ENCODE peak calls at places on chromosomes 16 and 17, in ten cellular contexts. E is SK-N-MC, A is fibroblast of the aortic adventitia, Q is esophagus squamous epithelium, T is kidney epithelial cell, K is PC-3, M is aorta, N is small intestine, J is choroid plexus epithelial cell, L is foreskin fibroblast. C is an unnamed sample.

GRCh38 chr16:86978445-86979030 is 338.7 kb downstream of the C16orf95 start:
- DNase-seq in E (no peak), A (no peak), Q (no peak), T (no peak), K (no peak), M (peak), N (no peak), J (no peak), L (no peak), C (no peak)

GRCh38 chr17:19762515-19762961 is 14.4 kb upstream of the ALDH3A1 start:
- DNase-seq in E (no peak), A (peak), Q (no peak), T (peak), K (peak), M (peak), N (peak), J (peak), L (peak), C (no peak)

GRCh38 chr17:63249256-63250006 is 196.7 kb downstream of the CYB561 start:
- DNase-seq in E (no peak), A (peak), Q (no peak), T (no peak), K (no peak), M (no peak), N (no peak), J (peak), L (peak), C (peak)

GRCh38 chr16:19132898-19133297 is 19.1 kb downstream of the ITPRIPL2 start:
- DNase-seq in E (no peak), A (no peak), Q (no peak), T (no peak), K (no peak), M (no peak), N (no peak), J (no peak), L (no peak), C (no peak)

GRCh38 chr16:87644186-87644585 is 41.9 kb downstream of the JPH3 start:
- DNase-seq in E (no peak), A (no peak), Q (no peak), T (no peak), K (no peak), M (no peak), N (no peak), J (no peak), L (no peak), C (no peak)

GRCh38 chr16:85613609-85614337 is 651 bp downstream of the GSE1 start:
- DNase-seq in E (no peak), A (peak), Q (no peak), T (no peak), K (peak), M (peak), N (no peak), J (no peak), L (peak), C (no peak)

GRCh38 chr17:47188266-47188665 is 829 bp downstream of the CDC27 start:
- DNase-seq in E (no peak), A (peak), Q (no peak), T (no peak), K (peak), M (no peak), N (peak), J (peak), L (peak), C (no peak)

GRCh38 chr16:24332178-24332577 is 76.0 kb downstream of the CACNG3 start:
- DNase-seq in E (no peak), A (no peak), Q (no peak), T (no peak), K (no peak), M (no peak), N (no peak), J (no peak), L (no peak), C (no peak)

GRCh38 chr17:77475012-77475976 is 334.5 kb downstream of the SEC14L1 start:
- DNase-seq in E (no peak), A (peak), Q (no peak), T (no peak), K (no peak), M (no peak), N (no peak), J (peak), L (peak), C (peak)

GRCh38 chr16:138049-138417 is 440 bp downstream of the NPRL3 start:
- DNase-seq in E (no peak), A (no peak), Q (no peak), T (no peak), K (no peak), M (no peak), N (no peak), J (peak), L (peak), C (no peak)

DNA sequence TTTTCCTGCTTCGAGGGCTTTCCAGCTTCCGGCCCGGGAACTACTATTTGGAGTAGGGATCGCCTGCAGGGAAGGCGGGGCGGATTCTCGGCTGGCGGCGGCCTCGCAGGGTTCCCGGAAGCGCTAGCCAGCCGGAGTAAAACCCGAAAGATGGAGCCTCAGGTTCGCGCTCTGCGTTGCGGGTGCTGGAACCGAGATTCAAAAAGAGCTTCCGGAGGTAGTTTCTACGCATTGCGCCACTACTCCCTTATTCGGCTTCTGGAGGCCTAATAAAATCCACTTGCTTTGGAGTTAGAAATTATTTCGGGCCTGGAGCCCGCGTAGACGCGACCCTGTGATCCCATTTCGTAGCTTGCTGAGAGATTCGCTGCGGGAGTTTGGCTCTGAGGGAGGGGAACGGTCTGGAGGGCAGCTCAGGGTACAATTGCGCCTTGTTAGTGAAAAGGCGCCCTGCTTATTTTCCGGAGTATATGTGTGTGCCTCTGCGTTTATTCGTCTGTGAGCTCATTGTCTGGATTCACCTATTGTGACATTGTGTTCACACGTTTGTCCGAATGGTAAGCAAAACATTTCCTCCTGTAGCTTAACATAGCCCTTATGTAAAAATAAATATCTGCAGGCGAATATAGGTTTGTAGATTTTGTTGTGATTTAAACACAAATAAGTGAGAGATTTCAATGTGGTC is 712 bp downstream of the PRAC2 start:
- DNase-seq in E (peak), A (no peak), Q (no peak), T (no peak), K (peak), M (no peak), N (no peak), J (no peak), L (peak), C (no peak)
- H3K4me3 ChIP-seq in E (peak), A (no peak), Q (no peak), T (no peak), K (peak), M (no peak), N (peak), J (no peak), L (peak), C (no peak)

DNA sequence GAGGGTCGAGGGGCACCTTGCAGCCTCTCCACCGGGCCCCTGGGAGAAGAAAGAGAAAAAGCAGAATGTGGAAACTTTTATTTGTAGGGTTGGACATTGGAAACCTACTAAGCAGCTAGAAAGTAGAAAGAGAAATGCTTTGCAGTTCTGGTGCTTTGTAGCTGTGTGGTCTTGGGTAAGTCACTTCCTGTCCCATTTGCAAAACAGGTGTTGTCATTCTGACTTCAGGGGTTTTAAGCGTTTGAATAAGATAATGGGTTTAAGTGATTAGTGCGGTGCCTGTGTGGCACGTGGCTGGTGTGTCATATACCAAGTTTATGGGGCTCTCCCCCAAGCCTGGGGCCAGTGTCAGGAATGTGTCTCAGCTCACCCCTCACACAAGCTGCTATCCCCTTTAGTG is 1.6 kb downstream of the CA4 start:
- DNase-seq in E (no peak), A (no peak), Q (no peak), T (no peak), K (no peak), M (no peak), N (no peak), J (no peak), L (no peak), C (no peak)
- H3K4me3 ChIP-seq in E (no peak), A (no peak), Q (no peak), T (no peak), K (no peak), M (no peak), N (no peak), J (no peak), L (no peak), C (no peak)

DNA sequence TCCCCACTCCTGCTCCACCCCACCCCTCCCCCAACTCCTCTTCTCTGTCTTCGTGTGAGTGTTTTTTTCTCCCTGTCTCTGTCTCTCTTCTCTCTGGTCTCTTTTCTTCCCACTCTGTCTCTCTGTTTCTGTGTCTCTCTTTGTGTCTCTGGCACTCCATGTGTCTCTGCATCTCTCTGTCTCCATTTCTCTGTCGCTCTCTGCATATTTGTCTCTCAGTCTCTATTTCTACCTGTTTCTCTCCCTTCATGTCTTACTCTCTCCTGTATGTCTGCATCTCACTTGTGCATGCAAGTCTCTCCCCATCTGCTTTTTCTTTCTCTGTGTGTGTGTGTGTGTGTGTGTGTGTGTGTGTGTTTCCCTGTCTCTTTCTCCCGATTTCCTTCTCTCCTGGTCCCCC is 68.2 kb downstream of the LYRM1 start:
- DNase-seq in E (no peak), A (no peak), Q (no peak), T (no peak), K (no peak), M (no peak), N (no peak), J (no peak), L (no peak), C (no peak)
- H3K4me3 ChIP-seq in E (no peak), A (no peak), Q (no peak), T (no peak), K (no peak), M (no peak), N (no peak), J (no peak), L (no peak), C (no peak)

GRCh38 chr16:70682239-70683145 is 3.4 kb downstream of the MTSS2 start:
- DNase-seq in E (no peak), A (no peak), Q (no peak), T (no peak), K (no peak), M (peak), N (no peak), J (no peak), L (no peak), C (no peak)
- H3K4me3 ChIP-seq in E (no peak), A (no peak), Q (peak), T (no peak), K (no peak), M (no peak), N (no peak), J (no peak), L (peak), C (peak)

C was measured in skeletal muscle cell.